ENCODE peak calls at places on chromosomes 11 and 22, in five cellular contexts. S, A, V, U and T are unnamed samples.

GRCh38 chr11:5808500-5809121 is at the start of gene OR52N2:
- DNase-seq in S (peak), A (peak), V (peak), U (peak), T (peak)

GRCh38 chr11:122150484-122151124 is 34.6 kb upstream of the BLID start:
- DNase-seq in S (no peak), A (no peak), V (no peak), U (no peak), T (no peak)

GRCh38 chr22:30565341-30565740 is 9.1 kb downstream of the GAL3ST1 start:
- DNase-seq in S (no peak), A (no peak), V (no peak), U (no peak), T (no peak)

GRCh38 chr22:28181332-28181731 is 262.3 kb upstream of the PITPNB start:
- DNase-seq in S (peak), A (no peak), V (no peak), U (peak), T (no peak)

GRCh38 chr22:37208401-37209139 is 3.7 kb downstream of the SSTR3 start:
- DNase-seq in S (no peak), A (no peak), V (no peak), U (no peak), T (no peak)

GRCh38 chr11:118988280-118988679 is 9.7 kb upstream of the CENATAC start:
- DNase-seq in S (no peak), A (no peak), V (no peak), U (no peak), T (no peak)

GRCh38 chr11:74004694-74005615 is 3.9 kb downstream of the UCP3 start:
- DNase-seq in S (no peak), A (peak), V (no peak), U (no peak), T (no peak)

GRCh38 chr22:46531776-46532175 is 5.6 kb downstream of the CELSR1 start:
- DNase-seq in S (no peak), A (no peak), V (no peak), U (no peak), T (no peak)

GRCh38 chr22:42473484-42474193 is 41.4 kb upstream of the NFAM1 start:
- DNase-seq in S (peak), A (no peak), V (no peak), U (peak), T (peak)

GRCh38 chr11:75562836-75563484 is 907 bp downstream of the SERPINH1 start:
- DNase-seq in S (peak), A (no peak), V (peak), U (peak), T (peak)

GRCh38 chr11:130023204-130023603 is 20.6 kb upstream of the PRDM10 start:
- DNase-seq in S (peak), A (no peak), V (no peak), U (peak), T (no peak)

GRCh38 chr11:44364596-44364995 is 54.7 kb upstream of the ALX4 start:
- DNase-seq in S (no peak), A (no peak), V (no peak), U (no peak), T (no peak)

GRCh38 chr11:120239713-120240640 is at the start of gene POU2F3:
- DNase-seq in S (no peak), A (no peak), V (no peak), U (no peak), T (no peak)

GRCh38 chr11:62393735-62394134 is 25.1 kb upstream of the SCGB1A1 start:
- DNase-seq in S (no peak), A (no peak), V (no peak), U (no peak), T (no peak)

GRCh38 chr11:82191690-82192089 is 542.0 kb downstream of the FAM181B start:
- DNase-seq in S (no peak), A (no peak), V (peak), U (no peak), T (peak)

GRCh38 chr11:105468154-105468553 is 141.7 kb upstream of the GRIA4 start:
- DNase-seq in S (no peak), A (no peak), V (no peak), U (no peak), T (no peak)

GRCh38 chr22:50526849-50527801 is 1.7 kb upstream of the SCO2 start:
- DNase-seq in S (peak), A (no peak), V (peak), U (peak), T (no peak)

GRCh38 chr11:24588075-24588474 is 91.2 kb downstream of the LUZP2 start:
- DNase-seq in S (no peak), A (no peak), V (no peak), U (peak), T (no peak)

GRCh38 chr11:125468025-125468424 is 28.0 kb downstream of the FEZ1 start:
- DNase-seq in S (no peak), A (no peak), V (no peak), U (no peak), T (no peak)

GRCh38 chr11:57493507-57494503 is 21.7 kb downstream of the SLC43A1 start:
- DNase-seq in S (no peak), A (no peak), V (peak), U (no peak), T (peak)

GRCh38 chr11:129852125-129852740 is 36.6 kb downstream of the TMEM45B start:
- DNase-seq in S (no peak), A (no peak), V (no peak), U (no peak), T (no peak)

GRCh38 chr11:24890426-24890825 is 393.6 kb downstream of the LUZP2 start:
- DNase-seq in S (no peak), A (no peak), V (no peak), U (no peak), T (no peak)